ENCODE peak calls at places on chromosome 6, in five cellular contexts. K is effector CD4-positive, alpha-beta T cell; T is B cell; R is NCI-H1092; U is CD8-positive, alpha-beta memory T cell. V is an unnamed sample.

GRCh38 chr6:160871320-160871719 is 120.2 kb upstream of the MAP3K4 start:
- DNase-seq in K (no peak), T (no peak), R (no peak), U (no peak), V (no peak)

GRCh38 chr6:151702851-151703629 is 104.4 kb upstream of the ESR1 start:
- DNase-seq in K (no peak), T (no peak), R (no peak), U (no peak), V (no peak)

GRCh38 chr6:64516393-64516792 is 880.8 kb downstream of the PHF3 start:
- DNase-seq in K (no peak), T (no peak), R (no peak), U (no peak), V (no peak)

GRCh38 chr6:150741633-150742200 is 123.8 kb upstream of the MTHFD1L start:
- DNase-seq in K (no peak), T (peak; percentile 59), R (no peak), U (no peak), V (no peak)

GRCh38 chr6:137640086-137640485 is 145.9 kb upstream of the OLIG3 start:
- DNase-seq in K (no peak), T (no peak), R (no peak), U (no peak), V (no peak)

GRCh38 chr6:104943781-104944180 is 13.1 kb upstream of the LIN28B start:
- DNase-seq in K (no peak), T (no peak), R (no peak), U (no peak), V (no peak)

GRCh38 chr6:144786825-144787224 is 501.7 kb downstream of the UTRN start:
- DNase-seq in K (no peak), T (no peak), R (no peak), U (no peak), V (no peak)

GRCh38 chr6:10451828-10452509 is 37.1 kb upstream of the TFAP2A start:
- DNase-seq in K (no peak), T (no peak), R (no peak), U (no peak), V (no peak)

GRCh38 chr6:21769405-21769851 is 175.9 kb downstream of the SOX4 start:
- DNase-seq in K (no peak), T (no peak), R (no peak), U (no peak), V (no peak)

GRCh38 chr6:16319813-16320532 is 81.6 kb downstream of the GMPR start:
- DNase-seq in K (peak; percentile 71), T (no peak), R (no peak), U (peak; percentile 83), V (peak; percentile 20)

GRCh38 chr6:63464060-63464459 is 108.2 kb upstream of the LOC128125822 start:
- DNase-seq in K (no peak), T (no peak), R (no peak), U (no peak), V (no peak)

GRCh38 chr6:17179246-17180073 is 77.6 kb downstream of the STMND1 start:
- DNase-seq in K (no peak), T (no peak), R (no peak), U (no peak), V (no peak)